ENCODE peak calls at places on chromosomes 5 and 9, in ten cellular contexts. O, F, V, J, Z, H, T, Q, K and N are unnamed samples. For H3K36me3, the result is how much of the 10 kb centered on the place peaks cover.

GRCh38 chr5:138922494-138922893 is 47.4 kb upstream of the LRRTM2 start:
- DNase-seq in H (no peak), J (no peak), T (no peak), Q (no peak), F (no peak), Z (no peak), V (no peak), K (no peak), O (no peak), N (no peak)

GRCh38 chr9:35518212-35518917 is 28.5 kb downstream of the RUSC2 start:
- DNase-seq in O (peak), F (no peak), J (no peak), K (peak), H (no peak), V (no peak), T (peak), Q (peak), Z (peak), N (peak)

GRCh38 chr5:135309391-135310327 is 89.4 kb downstream of the MACROH2A1 start:
- DNase-seq in H (no peak), Z (no peak), Q (no peak), V (no peak), T (no peak), K (no peak), F (no peak), O (peak), J (no peak), N (no peak)

GRCh38 chr5:1666812-1667588 is 132.6 kb downstream of the MRPL36 start:
- DNase-seq in H (no peak), K (no peak), J (peak), Q (peak), Z (peak), O (no peak), V (no peak), F (peak), T (peak), N (peak)

GRCh38 chr5:139955616-139956283 is 87.3 kb downstream of the NRG2 start:
- DNase-seq in V (no peak), K (no peak), Q (no peak), T (no peak), F (no peak), H (no peak), J (no peak), O (no peak), Z (peak), N (no peak)

GRCh38 chr9:93265301-93265971 is 81.5 kb downstream of the WNK2 start:
- DNase-seq in Z (no peak), V (peak), T (no peak), Q (no peak), K (no peak), O (no peak), H (no peak), J (peak), F (no peak), N (no peak)

GRCh38 chr9:93301911-93302525 is 118.1 kb downstream of the WNK2 start:
- DNase-seq in T (no peak), F (no peak), O (no peak), Q (peak), V (peak), J (no peak), H (no peak), K (no peak), Z (no peak), N (no peak)

GRCh38 chr9:125355601-125356000 is 94.0 kb downstream of the GAPVD1 start:
- DNase-seq in V (no peak), O (no peak), H (no peak), Q (no peak), F (no peak), K (no peak), Z (no peak), J (no peak), T (no peak), N (no peak)

GRCh38 chr9:109109962-109110325 is 9.8 kb downstream of the TMEM245 start:
- DNase-seq in H (no peak), Q (no peak), T (no peak), J (no peak), O (peak), Z (no peak), K (peak), V (no peak), F (no peak), N (peak)

GRCh38 chr5:95823241-95823737 is 763 bp upstream of the GLRX start:
- DNase-seq in K (no peak), O (no peak), T (no peak), V (no peak), H (no peak), Z (no peak), Q (no peak), F (no peak), J (no peak), N (no peak)

GRCh38 chr5:151671979-151672378 is 14.7 kb downstream of the SPARC start:
- DNase-seq in J (peak), T (no peak), V (no peak), K (peak), H (no peak), Q (no peak), F (no peak), O (peak), Z (no peak), N (no peak)

GRCh38 chr9:93085676-93086075 is 10.3 kb upstream of the CARD19 start:
- DNase-seq in F (no peak), H (no peak), Z (no peak), Q (no peak), J (no peak), V (peak), T (no peak), K (no peak), O (no peak), N (no peak)

GRCh38 chr9:136629879-136630661 is 32.6 kb upstream of the EGFL7 start:
- DNase-seq in T (peak), K (peak), H (peak), Z (peak), J (no peak), F (peak), O (peak), V (peak), Q (peak), N (peak)

GRCh38 chr5:173920024-173920753 is 32.0 kb downstream of the CPEB4 start:
- DNase-seq in Z (no peak), K (peak), Q (no peak), O (no peak), V (no peak), H (no peak), J (no peak), F (no peak), T (peak), N (peak)

GRCh38 chr5:150376799-150377771 is 19.6 kb downstream of the TCOF1 start:
- DNase-seq in F (no peak), J (no peak), O (peak), T (no peak), K (no peak), H (peak), Z (peak), Q (no peak), V (no peak), N (peak)

GRCh38 chr5:132839426-132840301 is 9.2 kb upstream of the SHROOM1 start:
- DNase-seq in O (peak), H (no peak), K (peak), V (no peak), Z (peak), Q (no peak), F (no peak), J (no peak), T (no peak), N (peak)

GRCh38 chr5:591746-592145 is 20.4 kb upstream of the CEP72 start:
- DNase-seq in O (no peak), T (no peak), H (no peak), Q (no peak), K (no peak), F (no peak), J (no peak), Z (no peak), V (peak), N (no peak)

GRCh38 chr5:108636135-108636888 is 111.4 kb upstream of the FER start:
- DNase-seq in V (no peak), Q (no peak), T (no peak), H (no peak), K (no peak), O (no peak), J (no peak), Z (peak), F (no peak), N (no peak)

GRCh38 chr5:55160493-55161209 is 680 bp downstream of the GPX8 start:
- DNase-seq in T (no peak), O (peak), Z (peak), H (no peak), Q (peak), F (no peak), K (peak), J (peak), V (no peak), N (peak)

GRCh38 chr9:109232449-109232848 is 65.4 kb upstream of the FRRS1L start:
- DNase-seq in J (no peak), Q (no peak), V (no peak), K (no peak), H (no peak), F (no peak), O (no peak), Z (no peak), T (no peak), N (no peak)

GRCh38 chr5:124289122-124289521 is 457.3 kb downstream of the ZNF608 start:
- DNase-seq in Q (peak), J (no peak), F (no peak), K (no peak), Z (no peak), H (no peak), T (no peak), O (no peak), V (no peak), N (peak)

GRCh38 chr5:9927106-9927505 is 297.0 kb upstream of the TAS2R1 start:
- DNase-seq in F (no peak), Z (peak), T (peak), Q (no peak), H (no peak), K (no peak), O (peak), J (no peak), V (no peak), N (no peak)

GRCh38 chr9:115944166-115944948 is 209.2 kb upstream of the PAPPA start:
- DNase-seq in O (peak), J (peak), Q (peak), V (no peak), T (no peak), K (peak), H (no peak), F (no peak), Z (peak), N (peak)

GRCh38 chr9:81771606-81772005 is 82.3 kb upstream of the TLE1 start:
- DNase-seq in T (no peak), O (peak), K (peak), F (no peak), H (no peak), Q (no peak), V (no peak), J (no peak), Z (no peak), N (no peak)

GRCh38 chr5:83927140-83927733 is 206.6 kb upstream of the HAPLN1 start:
- DNase-seq in Q (peak), H (no peak), T (peak), Z (peak), K (peak), J (peak), F (no peak), V (no peak), O (peak), N (peak)

GRCh38 chr9:136982232-136983051 is at the start of gene LCNL1:
- DNase-seq in Q (no peak), F (no peak), O (no peak), K (no peak), V (no peak), T (no peak), H (no peak), Z (no peak), J (no peak), N (no peak)

GRCh38 chr5:172144931-172145869 is 42.8 kb downstream of the STK10 start:
- DNase-seq in O (no peak), V (no peak), H (no peak), F (no peak), T (no peak), K (no peak), Q (no peak), Z (no peak), J (no peak), N (no peak)

GRCh38 chr9:84667571-84668203 is 1.8 kb upstream of the NTRK2 start:
- DNase-seq in Z (peak), T (peak), V (no peak), F (no peak), K (peak), H (no peak), J (no peak), O (peak), Q (no peak), N (peak)

GRCh38 chr5:58362135-58362534 is 97.8 kb downstream of the PLK2 start:
- DNase-seq in H (no peak), V (no peak), F (no peak), T (no peak), K (no peak), Q (no peak), J (no peak), O (no peak), Z (no peak), N (no peak)

GRCh38 chr9:92634712-92635605 is 35.0 kb downstream of the IPPK start:
- DNase-seq in O (peak), F (peak), Z (peak), K (peak), H (peak), T (peak), V (peak), Q (peak), J (peak), N (peak)

GRCh38 chr9:129131300-129132145 is 20.3 kb downstream of the PTPA start:
- DNase-seq in K (peak), Z (peak), T (no peak), V (peak), H (peak), Q (peak), F (peak), J (peak), O (peak), N (peak)

GRCh38 chr5:76867827-76868693 is 18.2 kb downstream of the S100Z start:
- DNase-seq in T (peak), H (peak), K (peak), V (no peak), J (peak), Q (peak), O (peak), F (peak), Z (peak), N (peak)

GRCh38 chr9:90642570-90643539 is at the start of gene DIRAS2:
- DNase-seq in J (no peak), Q (peak), T (peak), K (peak), O (peak), H (no peak), V (peak), Z (peak), F (no peak), N (peak)

GRCh38 chr9:129615407-129616285 is 5.3 kb downstream of the C9orf50 start:
- DNase-seq in J (no peak), K (no peak), Z (no peak), F (peak), Q (no peak), V (peak), H (no peak), O (no peak), T (no peak), N (no peak)

GRCh38 chr9:99051353-99051752 is 53.6 kb upstream of the TGFBR1 start:
- DNase-seq in O (no peak), K (no peak), V (no peak), Z (no peak), H (no peak), T (no peak), Q (no peak), F (no peak), J (no peak), N (peak)

GRCh38 chr9:99050924-99051323 is 54.0 kb upstream of the TGFBR1 start:
- DNase-seq in F (no peak), O (peak), T (no peak), J (no peak), V (no peak), H (no peak), K (no peak), Z (no peak), Q (no peak), N (no peak)

GRCh38 chr9:99049641-99050040 is 55.3 kb upstream of the TGFBR1 start:
- DNase-seq in T (no peak), K (no peak), J (no peak), F (no peak), V (no peak), O (no peak), Z (no peak), Q (no peak), H (no peak), N (no peak)

GRCh38 chr9:99049228-99049627 is 55.7 kb upstream of the TGFBR1 start:
- DNase-seq in V (no peak), H (no peak), K (no peak), Q (no peak), T (no peak), J (no peak), F (no peak), O (no peak), Z (no peak), N (no peak)

GRCh38 chr9:99050292-99050911 is 54.5 kb upstream of the TGFBR1 start:
- DNase-seq in O (peak), Z (no peak), J (no peak), Q (no peak), K (no peak), T (no peak), H (no peak), F (no peak), V (no peak), N (no peak)
- H3K36me3 ChIP-seq in O (under half), Z (under half), J (under half), Q (under half), K (under half), T (under half), H (under half), F (under half), V (under half), N (under half)

GRCh38 chr9:134545213-134546211 is 96.1 kb upstream of the COL5A1 start:
- DNase-seq in K (no peak), V (peak), O (peak), J (no peak), T (no peak), H (no peak), Z (no peak), Q (no peak), F (no peak), N (no peak)

GRCh38 chr9:134547161-134548100 is 94.2 kb upstream of the COL5A1 start:
- DNase-seq in Q (no peak), V (peak), F (no peak), H (no peak), O (no peak), J (no peak), Z (no peak), T (no peak), K (no peak), N (no peak)

GRCh38 chr9:134544388-134545212 is 97.0 kb upstream of the COL5A1 start:
- DNase-seq in V (peak), Q (no peak), T (peak), F (no peak), J (no peak), H (no peak), O (peak), Z (peak), K (peak), N (peak)

GRCh38 chr9:134546746-134547145 is 94.9 kb upstream of the COL5A1 start:
- DNase-seq in Q (no peak), J (no peak), Z (no peak), V (peak), F (no peak), O (no peak), T (no peak), K (no peak), H (no peak), N (no peak)

GRCh38 chr9:134546231-134546731 is 95.3 kb upstream of the COL5A1 start:
- DNase-seq in J (no peak), K (no peak), O (peak), Q (no peak), V (peak), H (no peak), Z (peak), T (no peak), F (no peak), N (no peak)
- H3K4me3 ChIP-seq in J (no peak), K (no peak), O (peak), Q (no peak), V (no peak), H (no peak), Z (no peak), T (no peak), F (no peak), N (no peak)

DNA sequence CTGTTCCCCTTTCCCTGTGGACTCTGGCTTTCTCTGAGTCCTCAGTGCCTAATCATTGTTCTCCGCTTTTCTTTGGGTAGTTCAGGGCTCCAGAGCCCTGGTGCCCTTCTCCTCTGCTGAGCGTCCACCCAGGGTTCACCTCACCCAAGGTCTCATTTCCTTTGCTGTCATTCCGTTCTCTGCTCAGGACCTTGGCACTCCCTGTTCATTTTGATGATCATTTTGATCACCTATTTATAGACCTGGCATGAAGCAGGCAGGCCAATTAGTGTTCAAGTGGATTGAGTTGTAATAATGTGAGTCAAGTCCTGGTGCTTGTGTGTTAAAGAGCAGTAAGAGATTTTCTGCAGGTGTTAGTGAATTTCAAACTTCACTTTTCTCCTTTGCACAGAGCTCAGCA is 3.6 kb downstream of the TRIO start:
- DNase-seq in Z (no peak), J (no peak), O (no peak), T (no peak), K (no peak), V (no peak), F (no peak), H (no peak), Q (no peak), N (no peak)
- H3K27ac ChIP-seq in Z (no peak), J (peak), O (peak), T (no peak), K (peak), V (peak), F (no peak), H (no peak), Q (no peak), N (no peak)

DNA sequence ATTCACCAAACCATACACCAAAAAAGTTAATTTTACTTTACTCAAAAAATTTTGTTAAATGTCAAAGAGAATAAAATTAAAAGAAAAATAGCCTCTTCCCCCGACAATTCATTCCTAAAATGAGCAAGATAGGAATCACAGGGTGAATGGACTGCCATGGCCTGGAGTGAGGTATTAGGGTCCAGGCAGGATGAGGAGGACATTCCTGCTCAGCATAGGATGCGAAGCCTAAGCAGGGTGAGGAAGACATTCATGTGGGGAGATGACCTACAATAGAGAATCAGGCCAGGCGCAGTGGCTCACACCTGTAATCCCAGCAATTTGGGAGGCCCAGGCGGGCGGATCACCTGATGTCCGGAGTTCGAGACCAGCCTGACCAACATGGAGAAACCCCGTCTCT is 8.4 kb downstream of the NUDCD2 start:
- DNase-seq in J (no peak), Z (no peak), T (no peak), Q (no peak), H (no peak), K (no peak), F (no peak), O (no peak), V (no peak), N (no peak)
- H3K36me3 ChIP-seq in J (under half), Z (under half), T (half or more), Q (under half), H (under half), K (under half), F (under half), O (half or more), V (half or more), N (under half)

DNA sequence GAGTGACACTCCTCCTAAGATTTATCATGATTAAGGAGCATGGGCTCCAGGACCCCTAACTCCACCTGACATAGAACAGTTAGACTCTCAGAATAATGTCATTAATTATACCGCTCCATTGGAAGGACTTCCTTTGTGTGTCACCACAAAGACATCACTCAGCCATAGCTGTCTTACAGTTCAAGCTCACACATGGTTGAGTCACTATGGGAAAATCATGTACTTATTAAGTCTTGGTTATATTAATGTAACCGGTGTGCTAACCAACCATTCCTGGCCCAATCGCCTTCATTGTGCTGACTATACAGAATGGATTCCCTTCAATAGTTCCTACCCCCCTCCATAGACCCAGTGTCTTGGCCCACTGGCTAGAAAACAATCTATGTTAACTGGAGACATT is 10.9 kb upstream of the MCCC2 start:
- DNase-seq in Z (no peak), K (no peak), V (no peak), O (no peak), H (no peak), F (no peak), T (no peak), J (no peak), Q (no peak), N (no peak)
- H3K4me3 ChIP-seq in Z (no peak), K (no peak), V (no peak), O (no peak), H (no peak), F (no peak), T (no peak), J (no peak), Q (no peak), N (no peak)